ENCODE peak calls at places on chromosomes 6 and 20, in seven cellular contexts. Y, F, M, Z, P, R and N are unnamed samples.

GRCh38 chr6:11143394-11144371 is 32.2 kb upstream of the ERVFRD-1 start:
- DNase-seq in M (peak), P (peak), Y (no peak), F (no peak), R (no peak), Z (no peak), N (peak)

GRCh38 chr20:11267131-11267761 is 593.4 kb upstream of the JAG1 start:
- DNase-seq in Y (no peak), Z (peak), F (no peak), P (peak), M (peak), R (peak), N (no peak)

GRCh38 chr6:16684195-16684689 is 77.0 kb downstream of the ATXN1 start:
- DNase-seq in P (no peak), Z (no peak), M (peak), Y (no peak), R (no peak), F (no peak), N (no peak)

GRCh38 chr6:165055231-165055630 is 254.2 kb downstream of the C6orf118 start:
- DNase-seq in M (peak), P (no peak), F (no peak), Y (no peak), Z (no peak), R (no peak), N (no peak)

GRCh38 chr6:11615214-11615602 is 77.7 kb downstream of the TMEM170B start:
- DNase-seq in M (peak), Z (no peak), R (no peak), P (no peak), Y (no peak), F (no peak), N (no peak)

GRCh38 chr6:169977434-169978265 is 226.2 kb downstream of the ERMARD start:
- DNase-seq in P (peak), R (no peak), M (no peak), Y (no peak), F (no peak), Z (no peak), N (no peak)

GRCh38 chr6:13635948-13636658 is 21.0 kb downstream of the NOL7 start:
- DNase-seq in R (no peak), P (no peak), Z (peak), F (no peak), Y (no peak), M (no peak), N (no peak)

GRCh38 chr6:148570456-148570855 is 176.4 kb upstream of the UST start:
- DNase-seq in P (no peak), Z (no peak), Y (no peak), R (no peak), M (no peak), F (no peak), N (no peak)

GRCh38 chr20:58040447-58041290 is 187.8 kb downstream of the ANKRD60 start:
- DNase-seq in M (no peak), Z (no peak), Y (no peak), P (no peak), F (no peak), R (no peak), N (no peak)

GRCh38 chr6:146481527-146481926 is 62.1 kb upstream of the RAB32 start:
- DNase-seq in Y (no peak), R (no peak), Z (no peak), P (no peak), M (no peak), F (no peak), N (no peak)

GRCh38 chr20:45894797-45895196 is 3.7 kb downstream of the CTSA start:
- DNase-seq in R (no peak), F (no peak), Y (no peak), P (no peak), M (no peak), Z (no peak), N (no peak)

GRCh38 chr20:63896136-63896890 is 1.4 kb downstream of the DNAJC5 start:
- DNase-seq in Y (peak), R (peak), F (peak), P (peak), Z (peak), M (peak), N (peak)

GRCh38 chr6:113873043-113873667 is 16.0 kb downstream of the MARCKS start:
- DNase-seq in R (no peak), Z (no peak), Y (peak), F (no peak), P (peak), M (no peak), N (peak)

GRCh38 chr6:6538301-6538700 is 50.2 kb upstream of the LY86 start:
- DNase-seq in R (no peak), M (no peak), P (peak), Z (no peak), Y (no peak), F (no peak), N (no peak)

GRCh38 chr6:33313709-33314514 is at the start of gene TAPBP:
- DNase-seq in F (peak), P (peak), Y (peak), R (peak), Z (peak), M (peak), N (peak)

GRCh38 chr6:15038013-15038791 is 207.7 kb upstream of the JARID2 start:
- DNase-seq in M (no peak), Z (peak), R (no peak), P (no peak), F (no peak), Y (no peak), N (no peak)

GRCh38 chr6:90835584-90836212 is 248.8 kb upstream of the MAP3K7 start:
- DNase-seq in R (no peak), F (peak), M (no peak), Y (no peak), P (no peak), Z (no peak), N (no peak)

GRCh38 chr20:18272451-18272850 is 15.9 kb upstream of the ZNF133 start:
- DNase-seq in M (no peak), P (no peak), R (no peak), Z (no peak), F (no peak), Y (no peak), N (no peak)

GRCh38 chr6:109794201-109794926 is 103.3 kb downstream of the FIG4 start:
- DNase-seq in M (peak), Y (no peak), F (no peak), Z (no peak), P (no peak), R (no peak), N (no peak)

GRCh38 chr6:132648356-132648755 is 10.6 kb downstream of the TAAR1 start:
- DNase-seq in Z (no peak), R (no peak), M (peak), F (no peak), P (no peak), Y (no peak), N (no peak)

GRCh38 chr6:40398810-40399477 is 188.2 kb downstream of the LRFN2 start:
- DNase-seq in M (no peak), P (no peak), F (no peak), Z (peak), Y (no peak), R (no peak), N (no peak)

GRCh38 chr20:57450419-57450818 is 59.2 kb downstream of the RBM38 start:
- DNase-seq in F (no peak), Y (peak), R (peak), P (peak), M (no peak), Z (no peak), N (peak)

GRCh38 chr6:145734486-145735355 is 599 bp downstream of the EPM2A start:
- DNase-seq in F (peak), Z (peak), R (peak), P (peak), Y (peak), M (peak), N (peak)

GRCh38 chr6:112912351-112913101 is 565.4 kb downstream of the RFPL4B start:
- DNase-seq in Y (no peak), M (no peak), Z (peak), R (no peak), F (no peak), P (no peak), N (no peak)

GRCh38 chr6:97312241-97312640 is 29.2 kb upstream of the MMS22L start:
- DNase-seq in Z (no peak), Y (no peak), R (no peak), F (no peak), P (no peak), M (no peak), N (no peak)

GRCh38 chr20:41234546-41234945 is 83.0 kb downstream of the ZHX3 start:
- DNase-seq in P (peak), Z (no peak), F (no peak), R (peak), M (no peak), Y (no peak), N (no peak)

GRCh38 chr6:152299336-152299735 is 337.8 kb downstream of the SYNE1 start:
- DNase-seq in F (no peak), R (no peak), Z (no peak), Y (no peak), M (no peak), P (no peak), N (no peak)

GRCh38 chr6:6707143-6707542 is 118.6 kb downstream of the LY86 start:
- DNase-seq in Y (no peak), P (no peak), Z (no peak), M (no peak), R (no peak), F (no peak), N (peak)

GRCh38 chr6:132811276-132811675 is 3.1 kb upstream of the RPS12 start:
- DNase-seq in R (no peak), Y (no peak), F (no peak), Z (no peak), M (no peak), P (no peak), N (no peak)

GRCh38 chr20:51643390-51643789 is 100.9 kb upstream of the NFATC2 start:
- DNase-seq in M (no peak), R (no peak), Y (no peak), F (no peak), Z (no peak), P (no peak), N (no peak)

GRCh38 chr20:16125810-16126209 is 447.4 kb downstream of the KIF16B start:
- DNase-seq in F (no peak), M (no peak), Y (no peak), R (no peak), P (no peak), Z (no peak), N (no peak)